ENCODE peak calls at places on chromosomes 4 and X, in four cellular contexts. R is GM12878, M is endodermal cell, G is PC-3. E is an unnamed sample.

GRCh38 chr4:77481856-77482255 is 123.8 kb upstream of the CXCL13 start:
- DNase-seq in M (no peak), R (no peak), G (no peak), E (peak; percentile 93)

GRCh38 chrX:22105231-22105630 is 73.1 kb downstream of the PHEX start:
- DNase-seq in M (no peak), R (no peak), G (no peak), E (no peak)

GRCh38 chrX:149527705-149528104 is 13.1 kb upstream of the EOLA1 start:
- DNase-seq in M (peak; percentile 59), G (peak; percentile 54), R (no peak), E (no peak)

GRCh38 chr4:53548662-53549061 is 42.6 kb downstream of the LNX1 start:
- DNase-seq in R (no peak), M (no peak), G (no peak), E (no peak)

GRCh38 chrX:106170318-106170717 is 2.2 kb downstream of the PWWP3B start:
- DNase-seq in R (no peak), G (peak; percentile 53), M (no peak), E (peak; percentile 4)

GRCh38 chrX:115913575-115913974 is 257.0 kb upstream of the AGTR2 start:
- DNase-seq in G (no peak), M (no peak), R (no peak), E (no peak)

GRCh38 chr4:139774759-139775487 is 109.3 kb downstream of the MGST2 start:
- DNase-seq in M (peak; percentile 59), R (no peak), G (peak; percentile 48), E (no peak)

GRCh38 chrX:125680366-125680765 is 360.7 kb downstream of the TEX13C start:
- DNase-seq in G (no peak), M (no peak), R (no peak), E (no peak)

GRCh38 chrX:16479206-16479869 is 170.6 kb upstream of the S100G start:
- DNase-seq in G (peak; percentile 92), R (no peak), M (no peak), E (no peak)

GRCh38 chrX:26848511-26848910 is 614.6 kb downstream of the PPP4R3C start:
- DNase-seq in M (no peak), G (no peak), R (no peak), E (peak; percentile 3)

GRCh38 chr4:88791274-88791673 is 93.6 kb upstream of the NAP1L5 start:
- DNase-seq in G (peak; percentile 45), M (no peak), R (no peak), E (no peak)

GRCh38 chrX:2589186-2590020 is 88.6 kb upstream of the DHRSX start:
- DNase-seq in R (no peak), M (no peak), G (peak; percentile 36), E (no peak)

GRCh38 chr4:47084111-47084510 is 52.7 kb downstream of the GABRB1 start:
- DNase-seq in R (no peak), M (no peak), G (no peak), E (no peak)

GRCh38 chr4:80385397-80386280 is 50.1 kb downstream of the CFAP299 start:
- DNase-seq in R (no peak), G (no peak), M (no peak), E (no peak)

GRCh38 chr4:92303621-92304027 is at the start of gene GRID2:
- DNase-seq in R (no peak), G (peak; percentile 44), M (peak; percentile 91), E (no peak)
- H3K4me3 ChIP-seq in R (no peak within 1 kb of the TSS), G (peak within 1 kb of the TSS; percentile 80), M (peak within 1 kb of the TSS; percentile 95), E (peak within 1 kb of the TSS; percentile 67)

GRCh38 chr4:67051000-67051789 is 494.1 kb downstream of the CENPC start:
- DNase-seq in R (no peak), M (no peak), G (no peak), E (no peak)
- TF ChIP-seq CTCF in R (no peak), M (no peak), G (no peak), E (no peak)

GRCh38 chrX:36986231-36986630 is 21.9 kb upstream of the FAM47C start:
- DNase-seq in M (peak; percentile 60), G (no peak), R (no peak), E (no peak)
- H3K4me3 ChIP-seq in M (no peak overlapping the region), G (no peak overlapping the region), R (no peak overlapping the region), E (peak overlapping the region; percentile 35)

GRCh38 chrX:113001836-113002235 is 161.2 kb upstream of the AMOT start:
- DNase-seq in M (peak; percentile 47), R (no peak), G (peak; percentile 5), E (no peak)
- TF ChIP-seq CTCF in M (peak; percentile 73), R (peak; percentile 18), G (no peak), E (no peak)

GRCh38 chrX:75522565-75523411 is at the start of gene ZDHHC15:
- DNase-seq in R (peak; percentile 13), M (peak; percentile 82), G (peak; percentile 1), E (peak; percentile 20)
- H3K4me3 ChIP-seq in R (no peak within 1 kb of the TSS), M (peak within 1 kb of the TSS; percentile 82), G (peak within 1 kb of the TSS; percentile 50), E (peak within 1 kb of the TSS; percentile 62)